ENCODE peak calls at places on chromosomes 16 and 17, in five cellular contexts. S is Right ventricle myocardium superior; J is T follicular helper cell; U is activated T-cell treated with anti-CD3 and anti-CD28 coated beads, Interleukin-2, amount 50 U/mL, for 48 hours; Z is naive thymus-derived CD8-positive, alpha-beta T cell. Y is an unnamed sample.

GRCh38 chr17:46072998-46073397 is 73.9 kb downstream of the STH start:
- DNase-seq in S (no peak), J (no peak), U (no peak), Z (no peak), Y (no peak)

GRCh38 chr17:13931752-13932477 is 137.4 kb upstream of the COX10 start:
- DNase-seq in S (peak; percentile 78), J (no peak), U (no peak), Z (no peak), Y (peak; percentile 60)

GRCh38 chr17:66776999-66777688 is 57.8 kb upstream of the CACNG5 start:
- DNase-seq in S (no peak), J (no peak), U (no peak), Z (no peak), Y (no peak)

GRCh38 chr16:49959552-49960277 is 65.3 kb upstream of the CNEP1R1 start:
- DNase-seq in S (no peak), J (no peak), U (no peak), Z (no peak), Y (no peak)

GRCh38 chr16:23597003-23597756 is 1.1 kb upstream of the NDUFAB1 start:
- DNase-seq in S (peak; percentile 44), J (no peak), U (peak; percentile 37), Z (no peak), Y (peak; percentile 7)

GRCh38 chr16:22912654-22913053 is 98.7 kb downstream of the HS3ST2 start:
- DNase-seq in S (no peak), J (no peak), U (no peak), Z (no peak), Y (no peak)

GRCh38 chr17:29933379-29933778 is 3.4 kb upstream of the SSH2 start:
- DNase-seq in S (no peak), J (no peak), U (no peak), Z (no peak), Y (no peak)

GRCh38 chr17:70420876-70421445 is 251.6 kb downstream of the KCNJ2 start:
- DNase-seq in S (no peak), J (no peak), U (no peak), Z (no peak), Y (no peak)

GRCh38 chr17:69607162-69607834 is 192.8 kb downstream of the MAP2K6 start:
- DNase-seq in S (peak; percentile 85), J (no peak), U (peak; percentile 48), Z (no peak), Y (peak; percentile 71)

GRCh38 chr16:1960665-1961630 is 1.6 kb downstream of the NDUFB10 start:
- DNase-seq in S (no peak), J (no peak), U (peak; percentile 82), Z (no peak), Y (peak; percentile 79)

GRCh38 chr16:17318200-17318599 is 152.6 kb downstream of the XYLT1 start:
- DNase-seq in S (no peak), J (no peak), U (no peak), Z (no peak), Y (no peak)

GRCh38 chr17:62178579-62178978 is 113.5 kb upstream of the MED13 start:
- DNase-seq in S (no peak), J (no peak), U (no peak), Z (no peak), Y (no peak)

GRCh38 chr16:48011888-48012658 is 143.7 kb downstream of the ABCC12 start:
- DNase-seq in S (no peak), J (no peak), U (no peak), Z (no peak), Y (no peak)

GRCh38 chr17:337453-337852 is 15.2 kb downstream of the RPH3AL start:
- DNase-seq in S (no peak), J (no peak), U (no peak), Z (no peak), Y (no peak)

GRCh38 chr17:75428775-75429469 is 23.4 kb upstream of the GRB2 start:
- DNase-seq in S (no peak), J (no peak), U (no peak), Z (no peak), Y (no peak)

GRCh38 chr17:78808106-78808635 is 26.1 kb upstream of the CYTH1 start:
- DNase-seq in S (no peak), J (no peak), U (no peak), Z (no peak), Y (no peak)